ENCODE peak calls at places on chromosomes 4 and X, in eight cellular contexts. W is colonic mucosa, E is heart right ventricle, N is testis, S is adrenal gland, Y is cardiac muscle cell, L is MM.1S, K is esophagus muscularis mucosa. H is an unnamed sample.
A peak's percentile ranks its signal among the peaks of the same experiment; 100 is the strongest.

GRCh38 chr4:35925806-35926205 is 318.5 kb downstream of the ARAP2 start:
- DNase-seq in Y (no peak), S (no peak), E (no peak), W (no peak), L (no peak), N (no peak), K (no peak), H (no peak)

GRCh38 chr4:123643691-123644090 is 247.1 kb downstream of the SPRY1 start:
- DNase-seq in N (no peak), Y (no peak), K (no peak), W (no peak), L (no peak), S (no peak), E (no peak), H (no peak)

GRCh38 chr4:118265312-118266144 is 87.3 kb downstream of the PRSS12 start:
- DNase-seq in Y (peak; percentile 42), S (no peak), N (peak; percentile 67), W (peak; percentile 57), L (no peak), K (no peak), E (peak; percentile 17), H (no peak)

GRCh38 chrX:136816970-136817369 is 36.2 kb upstream of the ARHGEF6 start:
- DNase-seq in Y (peak; percentile 21), K (no peak), N (no peak), L (no peak), E (no peak), S (no peak), W (no peak), H (no peak)

GRCh38 chr4:160370046-160370445 is 1267.2 kb downstream of the RAPGEF2 start:
- DNase-seq in N (no peak), Y (no peak), S (no peak), K (no peak), W (no peak), E (no peak), L (no peak), H (no peak)

GRCh38 chrX:110964761-110965160 is 131.2 kb upstream of the PAK3 start:
- DNase-seq in Y (no peak), S (no peak), W (no peak), N (no peak), L (no peak), K (no peak), E (no peak), H (no peak)

GRCh38 chr4:152981278-152981677 is 45.2 kb downstream of the FHDC1 start:
- DNase-seq in Y (no peak), W (no peak), L (no peak), E (no peak), N (no peak), K (no peak), S (no peak), H (no peak)

GRCh38 chr4:87904627-87905026 is 70.9 kb upstream of the SPP1 start:
- DNase-seq in W (no peak), S (no peak), L (no peak), K (no peak), Y (no peak), E (no peak), N (no peak), H (no peak)

GRCh38 chr4:87103691-87104187 is 116.7 kb downstream of the KLHL8 start:
- DNase-seq in E (no peak), K (no peak), Y (peak; percentile 83), N (no peak), W (no peak), L (no peak), S (no peak), H (no peak)

GRCh38 chr4:680565-680930 is 6.2 kb downstream of the MYL5 start:
- DNase-seq in K (no peak), L (no peak), W (no peak), Y (no peak), E (no peak), N (no peak), S (peak; percentile 70), H (no peak)

GRCh38 chrX:106973433-106974149 is 26.4 kb downstream of the MORC4 start:
- DNase-seq in W (no peak), N (no peak), E (no peak), K (no peak), Y (no peak), L (no peak), S (no peak), H (no peak)

GRCh38 chr4:16116493-16116990 is 32.7 kb upstream of the PROM1 start:
- DNase-seq in N (no peak), K (peak; percentile 47), L (no peak), W (no peak), E (no peak), S (no peak), Y (no peak), H (no peak)

GRCh38 chr4:38678078-38678477 is 14.1 kb downstream of the KLF3 start:
- DNase-seq in N (no peak), L (no peak), Y (peak; percentile 80), K (peak; percentile 91), W (no peak), E (no peak), S (no peak), H (no peak)

GRCh38 chr4:73450398-73451004 is 14.5 kb downstream of the AFP start:
- DNase-seq in Y (peak; percentile 80), L (no peak), S (no peak), N (no peak), K (no peak), W (no peak), E (peak; percentile 29), H (peak; percentile 24)

GRCh38 chr4:26493461-26493860 is 3.2 kb upstream of the CCKAR start:
- DNase-seq in S (no peak), N (no peak), Y (no peak), K (peak; percentile 70), L (no peak), E (no peak), W (no peak), H (no peak)

GRCh38 chr4:89056953-89057398 is at the start of gene FAM13A:
- DNase-seq in Y (peak; percentile 98), K (peak; percentile 94), S (peak; percentile 86), E (peak; percentile 41), W (peak; percentile 81), N (peak; percentile 94), L (peak; percentile 75), H (peak; percentile 88)

GRCh38 chr4:148926861-148927260 is 484.6 kb upstream of the NR3C2 start:
- DNase-seq in W (peak; percentile 76), N (no peak), Y (peak; percentile 0), K (no peak), E (peak; percentile 46), S (peak; percentile 27), L (no peak), H (peak; percentile 42)

GRCh38 chr4:80471701-80472100 is 136.2 kb downstream of the CFAP299 start:
- DNase-seq in E (no peak), Y (peak; percentile 11), S (no peak), L (peak; percentile 63), W (peak; percentile 60), K (no peak), N (no peak), H (no peak)

GRCh38 chr4:176002007-176002623 is 63.5 kb upstream of the WDR17 start:
- DNase-seq in E (peak; percentile 14), K (no peak), L (peak; percentile 77), S (peak; percentile 24), W (peak; percentile 18), Y (no peak), N (peak; percentile 33), H (peak; percentile 86)

GRCh38 chrX:39984191-39984956 is 113.4 kb downstream of the BCOR start:
- DNase-seq in E (no peak), Y (peak; percentile 79), L (no peak), K (no peak), S (peak; percentile 24), N (no peak), W (peak; percentile 32), H (peak; percentile 49)

GRCh38 chrX:18883234-18883960 is 100.5 kb downstream of the PHKA2 start:
- DNase-seq in S (no peak), L (no peak), E (peak; percentile 63), Y (no peak), N (no peak), K (no peak), W (no peak), H (no peak)

GRCh38 chr4:30716671-30717207 is 3.4 kb upstream of the PCDH7 start:
- DNase-seq in K (no peak), Y (peak; percentile 27), S (no peak), N (no peak), E (no peak), W (peak; percentile 20), L (peak; percentile 76), H (peak; percentile 40)
- H3K4me3 ChIP-seq in K (peak overlapping the region; percentile 84), Y (peak overlapping the region; percentile 92), S (no peak overlapping the region), N (peak overlapping the region; percentile 38), E (no peak overlapping the region), W (peak overlapping the region; percentile 36), L (peak overlapping the region; percentile 59), H (peak overlapping the region; percentile 59)

DNA sequence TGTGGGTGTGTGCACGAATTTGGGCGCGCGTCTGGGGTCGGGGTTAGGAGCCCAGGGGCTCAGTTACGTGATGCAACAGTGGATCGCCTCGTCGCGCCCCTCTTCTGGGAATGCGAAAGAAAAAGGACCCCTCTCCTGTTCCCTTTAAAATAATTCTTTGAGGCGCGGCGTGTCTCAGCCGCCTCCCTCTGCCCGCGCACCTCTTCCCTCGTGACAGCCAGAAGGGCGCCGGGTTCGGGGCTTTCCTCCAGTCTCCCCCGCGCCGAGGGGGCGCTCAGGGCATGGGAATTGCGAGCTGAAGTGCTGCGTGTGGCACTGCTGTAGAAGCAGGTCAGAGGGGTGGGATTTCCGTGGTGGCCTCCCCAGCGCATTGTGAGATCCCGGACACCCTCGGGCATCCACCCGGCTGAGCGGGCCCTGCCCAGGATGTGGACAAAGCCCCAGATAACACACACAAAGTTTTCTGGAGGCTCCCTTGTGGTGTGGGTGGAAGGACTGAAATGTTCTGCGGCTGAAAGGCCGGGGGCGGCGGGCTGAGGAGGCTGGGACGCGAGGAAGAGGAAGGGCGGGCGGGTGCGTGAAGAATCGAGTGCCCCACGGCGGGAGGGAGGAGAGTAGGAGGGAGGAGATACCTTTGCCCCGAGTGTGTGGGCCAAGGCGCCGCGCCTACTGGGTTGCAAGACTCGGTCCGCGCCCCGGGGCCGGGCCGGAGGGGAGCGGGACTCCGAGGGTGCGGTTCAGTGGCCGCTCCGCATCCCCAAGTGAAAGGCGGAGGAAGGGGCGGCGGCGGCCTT is 697 bp downstream of the SEPTIN11 start:
- DNase-seq in S (peak; percentile 33), Y (peak; percentile 54), E (peak; percentile 58), N (peak; percentile 50), L (peak; percentile 44), W (peak; percentile 85), K (no peak), H (peak; percentile 54)
- TF ChIP-seq CTCF in S (no peak), Y (no peak), E (no peak), N (no peak), L (no peak), W (no peak), K (no peak), H (no peak)

DNA sequence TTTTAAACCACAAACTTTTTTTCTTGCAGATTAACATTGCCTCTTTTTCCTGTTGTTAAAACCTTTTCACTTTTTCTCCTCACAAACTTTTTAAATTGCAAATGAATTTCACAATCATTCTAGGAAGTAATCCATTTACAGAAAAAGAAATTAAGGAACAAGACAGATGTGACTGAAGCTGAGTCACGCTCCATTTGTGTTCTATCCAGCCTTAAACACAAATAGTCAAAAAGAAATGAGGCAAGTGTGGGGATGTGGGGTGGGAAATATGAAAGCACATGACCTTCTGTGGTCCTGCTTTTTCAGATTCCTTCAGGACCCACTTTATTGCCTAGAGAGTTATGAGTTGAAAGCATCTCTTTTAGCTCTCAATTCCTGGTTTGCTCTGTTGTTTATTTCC is 197.0 kb downstream of the ADGRL3 start:
- DNase-seq in W (no peak), N (no peak), Y (peak; percentile 51), L (no peak), K (no peak), E (no peak), S (no peak), H (no peak)
- H3K27ac ChIP-seq in W (no peak overlapping the region), N (no peak overlapping the region), Y (no peak overlapping the region), L (no peak overlapping the region), K (no peak overlapping the region), E (no peak overlapping the region), S (no peak overlapping the region), H (no peak overlapping the region)

GRCh38 chr4:3040447-3041191 is 33.7 kb downstream of the HTT-AS start:
- DNase-seq in S (no peak), Y (no peak), W (no peak), L (peak; percentile 36), E (no peak), N (no peak), K (no peak), H (no peak)
- H3K4me3 ChIP-seq in S (no peak overlapping the region), Y (no peak overlapping the region), W (peak overlapping the region; percentile 44), L (peak overlapping the region; percentile 80), E (no peak overlapping the region), N (peak overlapping the region; percentile 57), K (peak overlapping the region; percentile 59), H (no peak overlapping the region)

H was measured in WERI-Rb-1.